ENCODE peak calls at places on chromosomes 2 and 18, in six cellular contexts. C, P, Z, Q, E and F are unnamed samples.

GRCh38 chr18:61893304-61893970 is 630 bp upstream of the RNF152 start:
- DNase-seq in Q (no peak), E (peak; percentile 85), C (peak; percentile 72), Z (peak; percentile 59), P (peak; percentile 65), F (no peak)

GRCh38 chr2:35538796-35539195 is 816.8 kb upstream of the CRIM1 start:
- DNase-seq in Q (no peak), E (no peak), C (no peak), Z (no peak), P (no peak), F (no peak)

GRCh38 chr2:151999058-151999457 is 99.8 kb downstream of the CACNB4 start:
- DNase-seq in Z (peak; percentile 93), P (peak; percentile 60), C (no peak), Q (peak; percentile 56), E (peak; percentile 42), F (no peak)

GRCh38 chr18:24770625-24771024 is 310.2 kb downstream of the HRH4 start:
- DNase-seq in Z (no peak), P (no peak), E (no peak), Q (no peak), C (no peak), F (no peak)

GRCh38 chr2:102486941-102487702 is 14.1 kb downstream of the SLC9A4 start:
- DNase-seq in E (no peak), C (no peak), Z (no peak), P (no peak), Q (no peak), F (no peak)

GRCh38 chr2:28356095-28356911 is 36.4 kb upstream of the FOSL2 start:
- DNase-seq in Q (peak; percentile 42), E (peak; percentile 87), Z (no peak), P (no peak), C (peak; percentile 91), F (peak; percentile 91)

GRCh38 chr2:71806432-71806831 is 341.2 kb downstream of the CYP26B1 start:
- DNase-seq in E (no peak), Z (no peak), C (no peak), P (no peak), Q (no peak), F (no peak)

GRCh38 chr2:1588994-1589611 is 155.2 kb downstream of the PXDN start:
- DNase-seq in E (no peak), P (no peak), C (no peak), Q (no peak), Z (peak; percentile 40), F (no peak)

GRCh38 chr18:13619505-13620205 is 106.7 kb downstream of the FAM210A start:
- DNase-seq in Z (no peak), C (no peak), P (no peak), Q (no peak), E (no peak), F (peak; percentile 79)

GRCh38 chr2:88692187-88692586 is 714 bp downstream of the RPIA start:
- DNase-seq in C (peak; percentile 52), Q (peak; percentile 11), E (peak; percentile 54), Z (peak; percentile 53), P (peak; percentile 3), F (peak; percentile 84)

GRCh38 chr2:231604101-231604684 is 11.5 kb downstream of the TEX44 start:
- DNase-seq in E (no peak), Z (peak; percentile 67), P (no peak), Q (no peak), C (peak; percentile 70), F (peak; percentile 88)

GRCh38 chr2:215921884-215922283 is 91.5 kb downstream of the MREG start:
- DNase-seq in C (no peak), Z (no peak), E (peak; percentile 42), Q (peak; percentile 88), P (no peak), F (no peak)

GRCh38 chr2:15939556-15939853 is 845 bp upstream of the MYCN start:
- DNase-seq in C (peak; percentile 74), Q (peak; percentile 50), E (no peak), P (no peak), Z (no peak), F (peak; percentile 85)

GRCh38 chr2:128585706-128586105 is 267.0 kb upstream of the HS6ST1 start:
- DNase-seq in Z (no peak), Q (peak; percentile 94), C (no peak), E (peak; percentile 44), P (no peak), F (no peak)

GRCh38 chr2:10061221-10061925 is 18.0 kb downstream of the KLF11 start:
- DNase-seq in P (no peak), E (no peak), Z (no peak), C (peak; percentile 48), Q (no peak), F (no peak)

GRCh38 chr2:171521361-171522056 is 765 bp upstream of the CYBRD1 start:
- DNase-seq in C (no peak), P (no peak), E (no peak), Q (no peak), Z (no peak), F (no peak)

GRCh38 chr2:166013878-166014277 is 60.3 kb upstream of the TTC21B start:
- DNase-seq in E (no peak), C (no peak), Q (no peak), P (no peak), Z (peak; percentile 12), F (no peak)

GRCh38 chr2:10005461-10005860 is 37.9 kb upstream of the KLF11 start:
- DNase-seq in P (no peak), C (no peak), E (no peak), Q (no peak), Z (no peak), F (peak; percentile 25)

GRCh38 chr2:170360546-170361358 is 182.8 kb downstream of the MYO3B start:
- DNase-seq in E (no peak), Z (no peak), Q (no peak), C (no peak), P (peak; percentile 63), F (no peak)

GRCh38 chr2:170359466-170359865 is 181.5 kb downstream of the MYO3B start:
- DNase-seq in C (no peak), Z (no peak), P (no peak), E (no peak), Q (no peak), F (no peak)

GRCh38 chr2:170362313-170362795 is 184.4 kb downstream of the MYO3B start:
- DNase-seq in Q (no peak), C (no peak), E (no peak), Z (no peak), P (no peak), F (no peak)

GRCh38 chr2:170362895-170363582 is 185.1 kb downstream of the MYO3B start:
- DNase-seq in Q (peak; percentile 78), E (no peak), C (no peak), Z (no peak), P (no peak), F (no peak)

GRCh38 chr2:170361359-170361936 is 183.5 kb downstream of the MYO3B start:
- DNase-seq in Q (peak; percentile 78), E (peak; percentile 63), C (no peak), Z (peak; percentile 82), P (no peak), F (no peak)
- H3K4me3 ChIP-seq in Q (no peak overlapping the region), E (no peak overlapping the region), C (no peak overlapping the region), Z (no peak overlapping the region), P (peak overlapping the region; percentile 41), F (no peak overlapping the region)

GRCh38 chr2:236157366-236157765 is 10.8 kb downstream of the GBX2 start:
- DNase-seq in C (no peak), Z (no peak), E (no peak), Q (no peak), P (no peak), F (peak; percentile 8)

GRCh38 chr2:236160366-236161081 is 7.7 kb downstream of the GBX2 start:
- DNase-seq in Z (peak; percentile 47), P (no peak), C (no peak), Q (no peak), E (no peak), F (peak; percentile 66)

GRCh38 chr2:236159778-236160170 is 8.4 kb downstream of the GBX2 start:
- DNase-seq in C (no peak), P (peak; percentile 2), E (no peak), Z (peak; percentile 40), Q (no peak), F (peak; percentile 70)

GRCh38 chr2:236157815-236158498 is 10.2 kb downstream of the GBX2 start:
- DNase-seq in Z (no peak), P (no peak), C (no peak), E (no peak), Q (no peak), F (peak; percentile 21)

GRCh38 chr2:236158969-236159777 is 9.0 kb downstream of the GBX2 start:
- DNase-seq in P (peak; percentile 52), Z (peak; percentile 85), C (no peak), Q (no peak), E (no peak), F (peak; percentile 71)
- H3K4me3 ChIP-seq in P (no peak overlapping the region), Z (peak overlapping the region; percentile 50), C (no peak overlapping the region), Q (no peak overlapping the region), E (no peak overlapping the region), F (no peak overlapping the region)

DNA sequence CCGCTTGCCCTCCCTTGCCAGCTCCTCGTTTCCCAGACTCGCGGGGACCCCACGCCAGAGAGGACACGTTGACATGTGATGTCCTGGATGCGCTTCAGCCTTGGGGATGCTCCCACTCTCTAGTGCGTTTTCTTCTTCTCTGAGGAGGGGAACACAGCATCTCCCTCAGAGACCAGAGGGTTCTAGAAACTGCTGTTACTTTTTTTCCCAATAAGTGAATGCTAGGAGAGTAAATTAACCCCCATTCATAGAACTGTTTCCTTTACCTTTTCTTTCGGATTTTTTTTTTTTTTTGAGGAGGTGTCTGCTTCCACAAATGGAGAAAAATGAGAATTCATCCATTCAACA is 370 bp upstream of the EFEMP1 start:
- DNase-seq in Z (no peak), C (no peak), P (no peak), Q (no peak), E (no peak), F (no peak)
- H3K4me3 ChIP-seq in Z (peak overlapping the region; percentile 68), C (peak overlapping the region; percentile 44), P (peak overlapping the region; percentile 87), Q (peak overlapping the region; percentile 83), E (peak overlapping the region; percentile 96), F (peak overlapping the region; percentile 78)

GRCh38 chr2:26785431-26786206 is at the start of gene CENPA:
- DNase-seq in Q (peak; percentile 99), C (peak; percentile 97), Z (peak; percentile 99), P (peak; percentile 98), E (peak; percentile 98), F (peak; percentile 97)

GRCh38 chr2:26780203-26780760 is 5.6 kb upstream of the CENPA start:
- DNase-seq in Z (no peak), Q (no peak), C (no peak), P (no peak), E (no peak), F (no peak)

GRCh38 chr2:26782876-26783704 is 2.8 kb upstream of the CENPA start:
- DNase-seq in C (no peak), E (no peak), Z (no peak), P (no peak), Q (no peak), F (no peak)

GRCh38 chr2:26786207-26787023 is 559 bp downstream of the CENPA start:
- DNase-seq in C (peak; percentile 70), P (no peak), E (no peak), Q (peak; percentile 27), Z (no peak), F (peak; percentile 59)

DNA sequence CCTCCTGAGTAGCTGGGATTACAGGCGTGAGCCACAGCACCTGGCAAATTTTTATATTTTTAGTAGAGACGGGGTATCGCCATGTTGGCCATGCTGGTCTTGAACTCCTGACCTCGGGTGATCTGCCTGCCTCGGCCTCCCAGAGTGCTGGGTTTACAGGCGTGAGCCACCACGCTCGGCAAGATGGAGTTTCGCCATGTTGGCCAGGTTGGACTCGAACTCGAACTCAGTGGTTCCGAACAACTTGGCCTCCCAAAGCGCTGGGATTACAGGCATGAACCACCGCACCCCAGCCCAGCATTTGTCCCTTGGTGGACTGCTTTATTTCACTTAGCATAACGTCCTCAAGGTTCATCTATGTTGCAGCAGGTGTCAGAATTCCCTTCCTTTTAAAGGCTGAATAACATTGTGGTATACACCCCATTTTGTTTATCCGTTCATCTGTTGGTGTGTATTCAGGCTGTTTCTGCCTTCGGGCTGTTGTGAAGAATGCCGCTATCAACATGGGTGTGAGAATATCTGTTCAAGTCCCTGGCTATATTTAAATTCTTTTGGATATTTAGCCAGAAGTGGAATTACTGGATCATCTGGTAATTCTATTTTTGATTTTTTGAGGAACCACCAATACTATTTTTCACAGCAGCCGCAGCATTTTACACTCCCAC is 1.2 kb upstream of the CENPA start:
- DNase-seq in E (no peak), P (no peak), C (no peak), Z (no peak), Q (no peak), F (no peak)
- H3K4me3 ChIP-seq in E (peak overlapping the region; percentile 16), P (peak overlapping the region; percentile 10), C (no peak overlapping the region), Z (peak overlapping the region; percentile 48), Q (no peak overlapping the region), F (peak overlapping the region; percentile 89)